ENCODE peak calls at places on chromosome 21, in nine cellular contexts. V, L, H, Z, I, X, N, S and W are unnamed samples.
A peak's percentile ranks its signal among the peaks of the same experiment; 100 is the strongest.

GRCh38 chr21:37916795-37917142 is 512 bp upstream of the KCNJ6 start:
- DNase-seq in V (no peak), L (no peak), H (peak; percentile 76), Z (no peak), I (no peak), X (peak; percentile 73), N (no peak), S (peak; percentile 10), W (no peak)

GRCh38 chr21:45863751-45864150 is 117.8 kb upstream of the COL6A1 start:
- DNase-seq in V (no peak), L (no peak), H (no peak), Z (no peak), I (no peak), X (no peak), N (no peak), S (no peak), W (no peak)

GRCh38 chr21:45834821-45835293 is 146.7 kb upstream of the COL6A1 start:
- DNase-seq in V (no peak), L (no peak), H (no peak), Z (no peak), I (no peak), X (no peak), N (no peak), S (no peak), W (no peak)

GRCh38 chr21:39136711-39137110 is 46.5 kb downstream of the PSMG1 start:
- DNase-seq in V (no peak), L (no peak), H (no peak), Z (no peak), I (no peak), X (no peak), N (no peak), S (peak; percentile 39), W (no peak)

GRCh38 chr21:46585191-46585953 is 19.5 kb downstream of the S100B start:
- DNase-seq in V (peak; percentile 17), L (no peak), H (no peak), Z (no peak), I (no peak), X (no peak), N (no peak), S (no peak), W (no peak)

GRCh38 chr21:25764065-25764464 is 29.3 kb downstream of the GABPA start:
- DNase-seq in V (no peak), L (no peak), H (no peak), Z (no peak), I (no peak), X (no peak), N (no peak), S (no peak), W (no peak)

GRCh38 chr21:29145354-29145782 is 14.9 kb downstream of the MAP3K7CL start:
- DNase-seq in V (no peak), L (no peak), H (no peak), Z (no peak), I (no peak), X (no peak), N (no peak), S (peak; percentile 91), W (no peak)

GRCh38 chr21:31201548-31201947 is 142.5 kb downstream of the TIAM1 start:
- DNase-seq in V (peak; percentile 10), L (no peak), H (no peak), Z (no peak), I (no peak), X (no peak), N (peak; percentile 45), S (peak; percentile 62), W (no peak)

GRCh38 chr21:25813917-25814316 is 79.1 kb downstream of the GABPA start:
- DNase-seq in V (no peak), L (no peak), H (no peak), Z (no peak), I (no peak), X (no peak), N (no peak), S (no peak), W (no peak)

GRCh38 chr21:26966978-26967913 is at the start of gene ADAMTS5:
- DNase-seq in V (peak; percentile 15), L (no peak), H (peak; percentile 90), Z (peak; percentile 87), I (no peak), X (no peak), N (peak; percentile 69), S (peak; percentile 79), W (no peak)

GRCh38 chr21:32806810-32807386 is 35.3 kb upstream of the PAXBP1 start:
- DNase-seq in V (no peak), L (no peak), H (no peak), Z (no peak), I (no peak), X (no peak), N (no peak), S (no peak), W (no peak)

GRCh38 chr21:29523646-29524045 is 224.9 kb downstream of the BACH1 start:
- DNase-seq in V (peak; percentile 12), L (no peak), H (no peak), Z (no peak), I (no peak), X (no peak), N (no peak), S (peak; percentile 82), W (no peak)

GRCh38 chr21:27171704-27172103 is 204.8 kb upstream of the ADAMTS5 start:
- DNase-seq in V (no peak), L (no peak), H (no peak), Z (no peak), I (no peak), X (no peak), N (no peak), S (peak; percentile 81), W (no peak)

GRCh38 chr21:45331521-45332257 is 44.0 kb upstream of the POFUT2 start:
- DNase-seq in V (no peak), L (no peak), H (no peak), Z (peak; percentile 72), I (no peak), X (no peak), N (no peak), S (no peak), W (peak; percentile 28)

GRCh38 chr21:45166931-45167330 is 92.6 kb downstream of the ADARB1 start:
- DNase-seq in V (no peak), L (no peak), H (no peak), Z (no peak), I (no peak), X (no peak), N (no peak), S (no peak), W (no peak)

GRCh38 chr21:32456497-32456918 is 44.0 kb downstream of the EVA1C start:
- DNase-seq in V (no peak), L (no peak), H (no peak), Z (no peak), I (no peak), X (no peak), N (no peak), S (peak; percentile 60), W (no peak)

GRCh38 chr21:25573409-25574206 is 33.7 kb downstream of the MRPL39 start:
- DNase-seq in V (no peak), L (peak; percentile 13), H (peak; percentile 26), Z (no peak), I (peak; percentile 58), X (no peak), N (no peak), S (peak; percentile 85), W (no peak)

GRCh38 chr21:31252611-31253010 is 91.5 kb downstream of the TIAM1 start:
- DNase-seq in V (no peak), L (no peak), H (peak; percentile 54), Z (no peak), I (no peak), X (peak; percentile 36), N (no peak), S (no peak), W (no peak)

GRCh38 chr21:45897191-45898027 is 84.2 kb upstream of the COL6A1 start:
- DNase-seq in V (no peak), L (no peak), H (no peak), Z (peak; percentile 64), I (no peak), X (no peak), N (peak; percentile 8), S (no peak), W (peak; percentile 49)

GRCh38 chr21:39852726-39853510 is 14.3 kb upstream of the PCP4 start:
- DNase-seq in V (no peak), L (no peak), H (no peak), Z (no peak), I (no peak), X (no peak), N (no peak), S (no peak), W (no peak)

GRCh38 chr21:41762236-41762635 is 4.6 kb downstream of the RIPK4 start:
- DNase-seq in V (no peak), L (no peak), H (peak; percentile 82), Z (no peak), I (no peak), X (peak; percentile 89), N (no peak), S (no peak), W (no peak)
- H3K4me1 ChIP-seq in V (peaks cover 12% of the 10 kb centered on the region), L (peaks cover 4% of the 10 kb centered on the region), H (peaks cover 11% of the 10 kb centered on the region), Z (peaks cover 24% of the 10 kb centered on the region), I (peaks cover 16% of the 10 kb centered on the region), X (peaks cover 35% of the 10 kb centered on the region), N (peaks cover 20% of the 10 kb centered on the region), S (peaks cover 13% of the 10 kb centered on the region), W (peaks cover 58% of the 10 kb centered on the region)

GRCh38 chr21:33977721-33978369 is 62.2 kb upstream of the ATP5PO start:
- DNase-seq in V (no peak), L (no peak), H (no peak), Z (no peak), I (no peak), X (no peak), N (no peak), S (no peak), W (no peak)
- H3K4me3 ChIP-seq in V (no peak overlapping the region), L (no peak overlapping the region), H (no peak overlapping the region), Z (no peak overlapping the region), I (no peak overlapping the region), X (no peak overlapping the region), N (no peak overlapping the region), S (peak overlapping the region; percentile 33), W (no peak overlapping the region)

GRCh38 chr21:15775291-15775690 is 45.5 kb downstream of the USP25 start:
- DNase-seq in V (no peak), L (no peak), H (peak; percentile 44), Z (no peak), I (no peak), X (no peak), N (no peak), S (no peak), W (no peak)
- H3K4me1 ChIP-seq in V (peaks cover 8% of the 10 kb centered on the region), L (peaks cover 8% of the 10 kb centered on the region), H (peaks cover 4% of the 10 kb centered on the region), Z (no peaks in the 10 kb centered on the region), I (no peaks in the 10 kb centered on the region), X (no peaks in the 10 kb centered on the region), N (peaks cover 30% of the 10 kb centered on the region), S (peaks cover 46% of the 10 kb centered on the region), W (peaks cover 29% of the 10 kb centered on the region)

GRCh38 chr21:36429672-36430546 is 44.7 kb downstream of the CHAF1B start:
- DNase-seq in V (peak; percentile 43), L (peak; percentile 8), H (peak; percentile 95), Z (peak; percentile 95), I (peak; percentile 9), X (peak; percentile 69), N (peak; percentile 93), S (peak; percentile 96), W (peak; percentile 84)
- H3K4me3 ChIP-seq in V (no peak overlapping the region), L (peak overlapping the region; percentile 48), H (no peak overlapping the region), Z (peak overlapping the region; percentile 44), I (peak overlapping the region; percentile 62), X (no peak overlapping the region), N (peak overlapping the region; percentile 46), S (peak overlapping the region; percentile 65), W (peak overlapping the region; percentile 21)

GRCh38 chr21:42405064-42406059 is 1.7 kb downstream of the UBASH3A start:
- DNase-seq in V (peak; percentile 4), L (no peak), H (no peak), Z (no peak), I (no peak), X (no peak), N (no peak), S (no peak), W (no peak)
- H3K4me1 ChIP-seq in V (no peaks in the 10 kb centered on the region), L (peaks cover 72% of the 10 kb centered on the region), H (no peaks in the 10 kb centered on the region), Z (no peaks in the 10 kb centered on the region), I (peaks cover 94% of the 10 kb centered on the region), X (peaks cover 6% of the 10 kb centered on the region), N (no peaks in the 10 kb centered on the region), S (no peaks in the 10 kb centered on the region), W (no peaks in the 10 kb centered on the region)

GRCh38 chr21:36696640-36697472 is 2.1 kb upstream of the SIM2 start:
- DNase-seq in V (no peak), L (no peak), H (peak; percentile 26), Z (peak; percentile 64), I (no peak), X (no peak), N (no peak), S (no peak), W (no peak)
- H3K4me3 ChIP-seq in V (no peak overlapping the region), L (no peak overlapping the region), H (no peak overlapping the region), Z (no peak overlapping the region), I (no peak overlapping the region), X (peak overlapping the region; percentile 27), N (no peak overlapping the region), S (no peak overlapping the region), W (no peak overlapping the region)